ENCODE peak calls at places on chromosomes 11 and 22, in five cellular contexts. B is HepG2, P is H1, U is K562, T is GM12878. J is an unnamed sample.

GRCh38 chr11:60830478-60831142 is 11.3 kb upstream of the CCDC86 start:
- DNase-seq in P (no peak), B (no peak), T (no peak), U (no peak), J (no peak)

GRCh38 chr11:62295504-62295903 is 3.4 kb downstream of the SCGB1D4 start:
- DNase-seq in P (no peak), T (no peak), U (no peak), B (peak; percentile 23), J (no peak)

GRCh38 chr11:3893311-3893710 is 37.8 kb downstream of the STIM1 start:
- DNase-seq in B (no peak), T (no peak), P (no peak), U (no peak), J (no peak)

GRCh38 chr11:112499153-112499907 is 238.7 kb upstream of the PLET1 start:
- DNase-seq in T (no peak), U (no peak), P (peak; percentile 49), B (no peak), J (no peak)

GRCh38 chr11:94418123-94418770 is 17.0 kb upstream of the GPR83 start:
- DNase-seq in U (no peak), P (no peak), T (no peak), B (no peak), J (no peak)

GRCh38 chr11:110356769-110357671 is 60.6 kb upstream of the RDX start:
- DNase-seq in T (no peak), P (no peak), B (peak; percentile 84), U (no peak), J (peak; percentile 67)

GRCh38 chr11:65355013-65355775 is 643 bp downstream of the TIGD3 start:
- DNase-seq in B (peak; percentile 15), U (peak; percentile 83), T (no peak), P (peak; percentile 71), J (no peak)

GRCh38 chr11:34160049-34160721 is 54.8 kb downstream of the NAT10 start:
- DNase-seq in B (no peak), T (no peak), P (no peak), U (no peak), J (no peak)

GRCh38 chr11:125313271-125314222 is 149.0 kb downstream of the PKNOX2 start:
- DNase-seq in U (no peak), T (no peak), B (no peak), P (no peak), J (no peak)

GRCh38 chr11:15153231-15153630 is 38.5 kb downstream of the INSC start:
- DNase-seq in B (no peak), P (no peak), U (no peak), T (no peak), J (no peak)

GRCh38 chr11:112999518-112999917 is 38.3 kb downstream of the NCAM1 start:
- DNase-seq in T (no peak), U (no peak), P (no peak), B (no peak), J (no peak)

GRCh38 chr22:41702763-41703162 is 3.5 kb downstream of the MEI1 start:
- DNase-seq in P (no peak), U (no peak), T (no peak), B (no peak), J (no peak)

GRCh38 chr11:93541884-93542752 is 1.1 kb downstream of the SMCO4 start:
- DNase-seq in P (no peak), B (peak; percentile 62), T (no peak), U (peak; percentile 62), J (peak; percentile 58)

GRCh38 chr11:65169164-65169641 is 830 bp upstream of the SPDYC start:
- DNase-seq in T (no peak), U (peak; percentile 36), P (no peak), B (no peak), J (no peak)

GRCh38 chr22:36644333-36644757 is 59.2 kb downstream of the CACNG2 start:
- DNase-seq in B (peak; percentile 51), T (no peak), U (peak; percentile 48), P (peak; percentile 65), J (peak; percentile 69)

GRCh38 chr11:103699216-103699615 is 337.2 kb upstream of the DDI1 start:
- DNase-seq in P (no peak), U (no peak), T (no peak), B (no peak), J (no peak)

GRCh38 chr11:75491465-75491864 is 34.3 kb downstream of the GDPD5 start:
- DNase-seq in U (no peak), P (no peak), T (no peak), B (no peak), J (no peak)

GRCh38 chr11:57539342-57539741 is 1.9 kb downstream of the SMTNL1 start:
- DNase-seq in P (no peak), B (no peak), T (no peak), U (no peak), J (no peak)

GRCh38 chr22:25739659-25740344 is 2.2 kb upstream of the MYO18B start:
- DNase-seq in U (no peak), T (no peak), P (no peak), B (no peak), J (no peak)

GRCh38 chr22:37218399-37218770 is 6.1 kb upstream of the SSTR3 start:
- DNase-seq in U (no peak), P (no peak), T (no peak), B (no peak), J (no peak)

GRCh38 chr11:131767421-131767820 is 397.0 kb downstream of the NTM start:
- DNase-seq in T (no peak), B (no peak), P (no peak), U (no peak), J (no peak)

GRCh38 chr11:125333354-125334077 is 162.5 kb downstream of the FEZ1 start:
- DNase-seq in T (no peak), U (no peak), P (no peak), B (no peak), J (no peak)

GRCh38 chr11:34149274-34149673 is 43.8 kb downstream of the NAT10 start:
- DNase-seq in B (no peak), P (no peak), U (no peak), T (no peak), J (no peak)

GRCh38 chr11:61080986-61081590 is 21.2 kb upstream of the CD5 start:
- DNase-seq in T (no peak), B (no peak), P (no peak), U (no peak), J (no peak)

GRCh38 chr11:75771646-75772410 is 3.2 kb downstream of the DGAT2 start:
- DNase-seq in T (no peak), P (no peak), B (no peak), U (no peak), J (peak; percentile 12)

GRCh38 chr11:78645226-78646202 is 70.8 kb upstream of the NARS2 start:
- DNase-seq in P (peak; percentile 95), T (peak; percentile 35), B (peak; percentile 63), U (peak; percentile 78), J (peak; percentile 68)
- TF ChIP-seq KDM1A in P (no peak), T (no peak), B (no peak), U (no peak), J (no peak)

GRCh38 chr11:9396752-9397151 is 12.3 kb downstream of the IPO7 start:
- DNase-seq in B (no peak), P (no peak), T (peak; percentile 60), U (no peak), J (no peak)

GRCh38 chr11:9397746-9398680 is 13.6 kb downstream of the IPO7 start:
- DNase-seq in U (no peak), P (no peak), T (no peak), B (no peak), J (no peak)

GRCh38 chr11:9396310-9396709 is 11.9 kb downstream of the IPO7 start:
- DNase-seq in U (no peak), P (no peak), T (no peak), B (no peak), J (no peak)

GRCh38 chr11:9399466-9399865 is 15.0 kb downstream of the IPO7 start:
- DNase-seq in T (no peak), P (no peak), U (no peak), B (no peak), J (no peak)
- TF ChIP-seq KDM1A in T (no peak), P (no peak), U (no peak), B (no peak), J (no peak)

GRCh38 chr11:128894685-128895084 is 3.5 kb downstream of the KCNJ5 start:
- DNase-seq in U (no peak), T (no peak), P (no peak), B (peak; percentile 8), J (no peak)

GRCh38 chr11:128897841-128898240 is 6.7 kb downstream of the KCNJ5 start:
- DNase-seq in U (no peak), P (no peak), T (no peak), B (no peak), J (no peak)

GRCh38 chr11:128894296-128894681 is 3.1 kb downstream of the KCNJ5 start:
- DNase-seq in B (no peak), U (no peak), P (no peak), T (no peak), J (no peak)

GRCh38 chr11:128895505-128895904 is 4.3 kb downstream of the KCNJ5 start:
- DNase-seq in T (no peak), B (no peak), P (no peak), U (no peak), J (no peak)

DNA sequence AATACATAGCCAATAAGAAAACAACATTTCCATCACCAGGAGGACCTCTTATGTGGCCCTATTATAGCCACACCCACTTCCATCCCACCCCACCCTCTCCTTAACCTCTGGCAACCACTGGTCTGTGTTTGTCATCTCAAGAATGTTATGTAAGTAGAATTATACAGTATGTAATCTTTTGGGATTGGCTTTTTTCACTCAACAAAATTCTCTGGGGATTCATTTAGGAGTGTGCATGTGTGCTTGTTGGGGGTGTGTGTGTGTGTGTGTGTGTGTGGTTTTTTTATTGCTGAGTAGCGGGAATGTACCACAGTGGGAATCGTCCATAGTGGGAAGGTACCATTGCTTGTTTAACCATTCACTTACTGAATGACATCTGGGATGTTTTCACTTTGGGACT is 5.2 kb downstream of the KCNJ5 start:
- DNase-seq in T (no peak), P (no peak), U (no peak), B (no peak), J (no peak)
- TF ChIP-seq KDM1A in T (no peak), P (no peak), U (no peak), B (no peak), J (no peak)

GRCh38 chr11:77113382-77114088 is 10.9 kb downstream of the OMP start:
- DNase-seq in T (no peak), U (peak; percentile 66), B (no peak), P (peak; percentile 75), J (peak; percentile 52)
- TF ChIP-seq KDM1A in T (no peak), U (no peak), B (no peak), P (no peak), J (no peak)

DNA sequence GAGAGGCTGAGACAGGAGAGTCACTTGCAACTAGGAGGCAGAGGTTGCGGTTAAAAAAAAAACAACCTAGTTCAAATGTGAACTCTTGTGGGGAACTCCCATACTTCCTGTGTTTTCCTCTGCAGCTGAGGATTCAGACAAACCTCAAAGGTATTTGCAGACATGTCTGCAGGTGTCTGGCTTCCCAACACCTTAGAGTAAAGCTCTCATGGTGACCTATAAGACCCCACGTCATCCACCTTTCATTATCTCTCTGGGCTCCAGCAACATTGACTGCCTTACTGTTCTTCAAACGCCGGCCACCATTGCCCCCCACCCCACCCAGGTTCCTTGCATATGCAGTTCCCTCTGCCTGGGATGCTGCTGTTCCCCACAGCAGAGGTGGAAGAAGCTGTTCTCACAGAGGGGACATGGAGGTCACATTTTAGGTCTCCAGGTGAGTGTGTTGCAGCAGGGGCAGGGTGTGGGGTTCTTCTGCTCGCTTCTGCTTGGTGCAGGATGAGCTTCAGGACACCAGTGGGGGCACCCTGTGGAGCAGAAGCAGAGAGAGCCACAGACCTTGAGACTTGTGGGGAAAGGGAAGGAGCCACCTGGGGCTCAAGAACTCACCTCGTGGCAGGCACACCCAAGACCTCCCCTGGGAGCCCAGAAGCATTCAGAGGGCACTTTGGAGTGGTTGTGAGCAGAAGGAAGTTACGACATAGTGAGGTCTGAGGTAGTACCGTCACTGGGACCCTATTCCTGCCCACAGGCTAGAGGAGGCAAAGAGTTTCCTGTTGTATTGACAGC is 203.2 kb downstream of the CSNK2A3 start:
- DNase-seq in T (no peak), P (no peak), U (no peak), B (no peak), J (no peak)
- TF ChIP-seq KDM1A in T (no peak), P (no peak), U (no peak), B (no peak), J (no peak)